ENCODE peak calls at places on chromosome X, in ten cellular contexts. U is fibroblast of mammary gland, S is IMR-90, X is omental fat pad, V is endothelial cell, D is dorsolateral prefrontal cortex, H is AG04450, A is type B pancreatic cell, I is Calu3, Q is progenitor cell of endocrine pancreas. Z is an unnamed sample.

GRCh38 chrX:105564536-105564935 is 257.8 kb upstream of the NRK start:
- DNase-seq in U (peak; percentile 90), S (peak; percentile 20), X (no peak), V (no peak), D (no peak), H (peak; percentile 16), A (no peak), I (no peak), Q (no peak), Z (peak; percentile 66)

GRCh38 chrX:154714925-154715324 is 36.0 kb downstream of the GAB3 start:
- DNase-seq in U (peak; percentile 62), S (peak; percentile 50), X (no peak), V (peak; percentile 50), D (peak; percentile 38), H (no peak), A (no peak), I (peak; percentile 51), Q (no peak), Z (peak; percentile 80)

GRCh38 chrX:115232933-115233496 is 881 bp downstream of the LRCH2 start:
- DNase-seq in U (peak; percentile 7), S (no peak), X (no peak), V (no peak), D (no peak), H (no peak), A (no peak), I (no peak), Q (no peak), Z (no peak)

GRCh38 chrX:130906776-130907175 is 3.8 kb upstream of the ENOX2 start:
- DNase-seq in U (no peak), S (no peak), X (no peak), V (no peak), D (no peak), H (no peak), A (no peak), I (no peak), Q (no peak), Z (no peak)

GRCh38 chrX:49040376-49040955 is 2.7 kb downstream of the TFE3 start:
- DNase-seq in U (peak; percentile 61), S (peak; percentile 25), X (no peak), V (no peak), D (no peak), H (no peak), A (no peak), I (no peak), Q (no peak), Z (peak; percentile 49)

GRCh38 chrX:29652484-29652883 is 562.9 kb upstream of the MAGEB2 start:
- DNase-seq in U (peak; percentile 70), S (peak; percentile 82), X (no peak), V (no peak), D (no peak), H (peak; percentile 34), A (no peak), I (no peak), Q (no peak), Z (no peak)

GRCh38 chrX:2875798-2876399 is 47.2 kb downstream of the GYG2 start:
- DNase-seq in U (peak; percentile 19), S (no peak), X (no peak), V (no peak), D (no peak), H (no peak), A (no peak), I (peak; percentile 10), Q (no peak), Z (peak; percentile 43)

GRCh38 chrX:153669174-153669890 is 4.3 kb downstream of the PNCK start:
- DNase-seq in U (peak; percentile 10), S (no peak), X (no peak), V (peak; percentile 60), D (peak; percentile 20), H (no peak), A (no peak), I (peak; percentile 31), Q (peak; percentile 38), Z (no peak)

GRCh38 chrX:132622130-132622529 is 133.3 kb upstream of the MBNL3 start:
- DNase-seq in U (peak; percentile 53), S (peak; percentile 35), X (no peak), V (no peak), D (no peak), H (no peak), A (no peak), I (peak; percentile 1), Q (no peak), Z (peak; percentile 27)

GRCh38 chrX:10015711-10016515 is 48.8 kb downstream of the CLDN34 start:
- DNase-seq in U (no peak), S (peak; percentile 35), X (no peak), V (peak; percentile 39), D (no peak), H (no peak), A (no peak), I (peak; percentile 39), Q (peak; percentile 12), Z (no peak)

GRCh38 chrX:86148594-86148993 is 343 bp downstream of the DACH2 start:
- DNase-seq in U (no peak), S (no peak), X (no peak), V (peak; percentile 4), D (no peak), H (no peak), A (peak; percentile 65), I (no peak), Q (no peak), Z (no peak)

GRCh38 chrX:134634691-134635090 is 23.6 kb downstream of the PLAC1 start:
- DNase-seq in U (peak; percentile 89), S (peak; percentile 81), X (no peak), V (no peak), D (no peak), H (no peak), A (no peak), I (no peak), Q (no peak), Z (no peak)

GRCh38 chrX:71178908-71179307 is 34.3 kb downstream of the NLGN3 start:
- DNase-seq in U (peak; percentile 73), S (peak; percentile 69), X (no peak), V (peak; percentile 38), D (peak; percentile 70), H (peak; percentile 27), A (no peak), I (peak; percentile 53), Q (no peak), Z (peak; percentile 69)

GRCh38 chrX:38806054-38806389 is 4.8 kb downstream of the MID1IP1 start:
- DNase-seq in U (no peak), S (no peak), X (no peak), V (no peak), D (no peak), H (no peak), A (no peak), I (no peak), Q (no peak), Z (peak; percentile 62)

GRCh38 chrX:105972690-105973386 is 65.7 kb downstream of the SERPINA7 start:
- DNase-seq in U (no peak), S (no peak), X (no peak), V (no peak), D (no peak), H (no peak), A (no peak), I (no peak), Q (no peak), Z (no peak)

GRCh38 chrX:18676050-18676449 is 4.1 kb upstream of the RS1 start:
- DNase-seq in U (no peak), S (no peak), X (no peak), V (no peak), D (no peak), H (no peak), A (no peak), I (no peak), Q (no peak), Z (no peak)

GRCh38 chrX:18674417-18674787 is 2.5 kb upstream of the RS1 start:
- DNase-seq in U (no peak), S (no peak), X (no peak), V (no peak), D (no peak), H (no peak), A (no peak), I (peak; percentile 5), Q (peak; percentile 12), Z (no peak)

GRCh38 chrX:18677140-18677834 is 5.4 kb upstream of the RS1 start:
- DNase-seq in U (no peak), S (no peak), X (no peak), V (no peak), D (no peak), H (no peak), A (no peak), I (peak; percentile 12), Q (no peak), Z (no peak)

GRCh38 chrX:18674788-18675735 is 3.2 kb upstream of the RS1 start:
- DNase-seq in U (peak; percentile 63), S (peak; percentile 54), X (peak; percentile 26), V (peak; percentile 75), D (peak; percentile 63), H (peak; percentile 30), A (peak; percentile 85), I (peak; percentile 87), Q (peak; percentile 63), Z (peak; percentile 71)

GRCh38 chrX:18676470-18676869 is 4.6 kb upstream of the RS1 start:
- DNase-seq in U (peak; percentile 20), S (peak; percentile 5), X (no peak), V (peak; percentile 28), D (no peak), H (no peak), A (no peak), I (no peak), Q (no peak), Z (no peak)
- TF ChIP-seq CTCF in U (peak; percentile 36), S (peak; percentile 30), X (no peak), V (peak; percentile 27), D (no peak), H (peak; percentile 51), A (peak; percentile 63), I (no peak), Q (peak; percentile 49), Z (no peak)

GRCh38 chrX:111124418-111124817 is 28.4 kb downstream of the PAK3 start:
- DNase-seq in U (no peak), S (no peak), X (no peak), V (no peak), D (no peak), H (no peak), A (no peak), I (no peak), Q (no peak), Z (no peak)
- TF ChIP-seq CTCF in U (no peak), S (no peak), X (no peak), V (no peak), D (no peak), H (no peak), A (no peak), I (no peak), Q (no peak), Z (no peak)

DNA sequence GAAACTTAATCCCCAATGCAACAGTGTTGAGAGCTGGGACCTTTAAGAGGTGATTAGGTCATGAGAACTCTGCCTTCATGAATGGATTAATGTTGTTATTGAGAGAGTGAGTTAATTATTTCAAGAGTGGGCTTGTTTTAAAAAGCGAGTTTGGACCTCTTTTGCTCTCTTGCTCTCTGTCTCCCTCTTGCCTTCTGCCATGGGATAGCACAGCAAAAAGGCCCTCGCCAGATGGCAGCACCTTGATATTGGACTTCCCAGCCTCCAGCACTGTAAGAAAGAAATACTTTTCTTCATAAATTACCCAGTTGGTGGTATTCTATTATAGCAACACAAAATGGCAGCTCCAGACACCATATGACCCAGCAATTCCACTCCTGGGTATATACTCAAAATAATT is 7.0 kb upstream of the ATP6AP2 start:
- DNase-seq in U (peak; percentile 24), S (peak; percentile 11), X (no peak), V (no peak), D (no peak), H (no peak), A (no peak), I (peak; percentile 52), Q (no peak), Z (peak; percentile 39)
- TF ChIP-seq CTCF in U (peak; percentile 82), S (peak; percentile 58), X (no peak), V (peak; percentile 14), D (no peak), H (peak; percentile 56), A (peak; percentile 66), I (peak; percentile 58), Q (peak; percentile 36), Z (peak; percentile 39)

GRCh38 chrX:112636951-112637541 is 42.7 kb downstream of the LHFPL1 start:
- DNase-seq in U (peak; percentile 61), S (peak; percentile 87), X (no peak), V (no peak), D (no peak), H (no peak), A (no peak), I (no peak), Q (no peak), Z (no peak)
- TF ChIP-seq CTCF in U (no peak), S (no peak), X (no peak), V (no peak), D (no peak), H (no peak), A (no peak), I (no peak), Q (no peak), Z (no peak)

Z was measured in MCF 10A.